ENCODE peak calls at places on chromosomes 12 and 14, in ten cellular contexts. One of them, this sample, is unnamed.

GRCh38 chr12:131093971-131094830 is 140.5 kb downstream of the ADGRD1 start:
- DNase-seq in cardiac muscle cell: no peak
- DNase-seq in H9: peak
- DNase-seq in lung: no peak
- DNase-seq in A549: no peak
- DNase-seq in CD8-positive, alpha-beta T cell: no peak
- DNase-seq in heart left ventricle: peak
- DNase-seq in right lobe of liver: no peak
- DNase-seq in effector memory CD4-positive, alpha-beta T cell: no peak
- DNase-seq in GM23338: no peak
- DNase-seq in this sample: no peak

GRCh38 chr12:68290126-68290525 is 36.7 kb upstream of the IL22 start:
- DNase-seq in cardiac muscle cell: no peak
- DNase-seq in H9: no peak
- DNase-seq in lung: no peak
- DNase-seq in A549: no peak
- DNase-seq in CD8-positive, alpha-beta T cell: no peak
- DNase-seq in heart left ventricle: no peak
- DNase-seq in right lobe of liver: no peak
- DNase-seq in effector memory CD4-positive, alpha-beta T cell: peak
- DNase-seq in GM23338: no peak
- DNase-seq in this sample: no peak

GRCh38 chr14:91154851-91155625 is 41.2 kb downstream of the DGLUCY start:
- DNase-seq in cardiac muscle cell: peak
- DNase-seq in H9: no peak
- DNase-seq in lung: peak
- DNase-seq in A549: peak
- DNase-seq in CD8-positive, alpha-beta T cell: no peak
- DNase-seq in heart left ventricle: no peak
- DNase-seq in right lobe of liver: no peak
- DNase-seq in effector memory CD4-positive, alpha-beta T cell: no peak
- DNase-seq in GM23338: no peak
- DNase-seq in this sample: no peak

GRCh38 chr12:60094436-60094835 is 498.6 kb downstream of the SLC16A7 start:
- DNase-seq in cardiac muscle cell: no peak
- DNase-seq in H9: no peak
- DNase-seq in lung: no peak
- DNase-seq in A549: no peak
- DNase-seq in CD8-positive, alpha-beta T cell: no peak
- DNase-seq in heart left ventricle: no peak
- DNase-seq in right lobe of liver: no peak
- DNase-seq in effector memory CD4-positive, alpha-beta T cell: no peak
- DNase-seq in GM23338: no peak
- DNase-seq in this sample: no peak

GRCh38 chr12:6961695-6962284 is 8.7 kb downstream of the PHB2 start:
- DNase-seq in cardiac muscle cell: peak
- DNase-seq in H9: peak
- DNase-seq in lung: peak
- DNase-seq in A549: peak
- DNase-seq in CD8-positive, alpha-beta T cell: no peak
- DNase-seq in heart left ventricle: peak
- DNase-seq in right lobe of liver: no peak
- DNase-seq in effector memory CD4-positive, alpha-beta T cell: no peak
- DNase-seq in GM23338: peak
- DNase-seq in this sample: no peak

GRCh38 chr12:14135996-14136395 is 154.6 kb upstream of the GRIN2B start:
- DNase-seq in cardiac muscle cell: no peak
- DNase-seq in H9: no peak
- DNase-seq in lung: no peak
- DNase-seq in A549: no peak
- DNase-seq in CD8-positive, alpha-beta T cell: no peak
- DNase-seq in heart left ventricle: no peak
- DNase-seq in right lobe of liver: no peak
- DNase-seq in effector memory CD4-positive, alpha-beta T cell: no peak
- DNase-seq in GM23338: no peak
- DNase-seq in this sample: no peak

GRCh38 chr14:36070056-36071043 is 106.2 kb downstream of the PTCSC3 start:
- DNase-seq in cardiac muscle cell: peak
- DNase-seq in H9: peak
- DNase-seq in lung: peak
- DNase-seq in A549: peak
- DNase-seq in CD8-positive, alpha-beta T cell: no peak
- DNase-seq in heart left ventricle: no peak
- DNase-seq in right lobe of liver: peak
- DNase-seq in effector memory CD4-positive, alpha-beta T cell: no peak
- DNase-seq in GM23338: peak
- DNase-seq in this sample: peak

GRCh38 chr12:128543971-128544370 is 277.0 kb downstream of the TMEM132C start:
- DNase-seq in cardiac muscle cell: no peak
- DNase-seq in H9: no peak
- DNase-seq in lung: no peak
- DNase-seq in A549: no peak
- DNase-seq in CD8-positive, alpha-beta T cell: no peak
- DNase-seq in heart left ventricle: no peak
- DNase-seq in right lobe of liver: no peak
- DNase-seq in effector memory CD4-positive, alpha-beta T cell: no peak
- DNase-seq in GM23338: no peak
- DNase-seq in this sample: no peak

GRCh38 chr12:132285991-132286681 is 43.3 kb downstream of the GALNT9 start:
- DNase-seq in cardiac muscle cell: peak
- DNase-seq in H9: peak
- DNase-seq in lung: peak
- DNase-seq in A549: peak
- DNase-seq in CD8-positive, alpha-beta T cell: no peak
- DNase-seq in heart left ventricle: peak
- DNase-seq in right lobe of liver: peak
- DNase-seq in effector memory CD4-positive, alpha-beta T cell: no peak
- DNase-seq in GM23338: peak
- DNase-seq in this sample: no peak

GRCh38 chr12:1806301-1807106 is 13.9 kb upstream of the LRTM2 start:
- DNase-seq in cardiac muscle cell: peak
- DNase-seq in H9: no peak
- DNase-seq in lung: no peak
- DNase-seq in A549: no peak
- DNase-seq in CD8-positive, alpha-beta T cell: no peak
- DNase-seq in heart left ventricle: no peak
- DNase-seq in right lobe of liver: peak
- DNase-seq in effector memory CD4-positive, alpha-beta T cell: no peak
- DNase-seq in GM23338: no peak
- DNase-seq in this sample: no peak

DNA sequence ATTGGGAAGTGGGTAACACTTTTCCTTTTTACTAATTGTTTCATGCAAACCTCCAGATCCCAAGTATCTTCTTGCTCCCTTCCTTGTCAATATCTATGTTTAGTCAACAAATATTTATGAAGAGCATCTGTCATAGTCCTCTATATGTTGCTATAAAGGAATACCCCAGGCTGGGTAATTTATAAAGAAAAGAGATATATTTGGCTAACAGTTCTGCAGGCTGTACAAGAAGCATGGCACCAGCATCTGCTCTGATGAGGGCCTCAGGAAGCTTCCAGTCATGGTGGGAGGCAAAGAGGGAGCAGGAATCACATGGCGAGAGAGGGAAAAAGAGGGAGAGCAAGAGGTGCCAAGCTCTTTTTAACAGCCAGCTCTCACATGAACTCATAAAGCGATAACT is 4.6 kb downstream of the KIF5A start:
- DNase-seq in cardiac muscle cell: no peak
- DNase-seq in H9: no peak
- DNase-seq in lung: no peak
- DNase-seq in A549: no peak
- DNase-seq in CD8-positive, alpha-beta T cell: no peak
- DNase-seq in heart left ventricle: no peak
- DNase-seq in right lobe of liver: no peak
- DNase-seq in effector memory CD4-positive, alpha-beta T cell: no peak
- DNase-seq in GM23338: no peak
- DNase-seq in this sample: no peak
- H3K27ac ChIP-seq in cardiac muscle cell: no peak
- H3K27ac ChIP-seq in H9: no peak
- H3K27ac ChIP-seq in lung: no peak
- H3K27ac ChIP-seq in A549: no peak
- H3K27ac ChIP-seq in CD8-positive, alpha-beta T cell: no peak
- H3K27ac ChIP-seq in heart left ventricle: no peak
- H3K27ac ChIP-seq in right lobe of liver: no peak
- H3K27ac ChIP-seq in effector memory CD4-positive, alpha-beta T cell: no peak
- H3K27ac ChIP-seq in GM23338: no peak
- H3K27ac ChIP-seq in this sample: no peak

DNA sequence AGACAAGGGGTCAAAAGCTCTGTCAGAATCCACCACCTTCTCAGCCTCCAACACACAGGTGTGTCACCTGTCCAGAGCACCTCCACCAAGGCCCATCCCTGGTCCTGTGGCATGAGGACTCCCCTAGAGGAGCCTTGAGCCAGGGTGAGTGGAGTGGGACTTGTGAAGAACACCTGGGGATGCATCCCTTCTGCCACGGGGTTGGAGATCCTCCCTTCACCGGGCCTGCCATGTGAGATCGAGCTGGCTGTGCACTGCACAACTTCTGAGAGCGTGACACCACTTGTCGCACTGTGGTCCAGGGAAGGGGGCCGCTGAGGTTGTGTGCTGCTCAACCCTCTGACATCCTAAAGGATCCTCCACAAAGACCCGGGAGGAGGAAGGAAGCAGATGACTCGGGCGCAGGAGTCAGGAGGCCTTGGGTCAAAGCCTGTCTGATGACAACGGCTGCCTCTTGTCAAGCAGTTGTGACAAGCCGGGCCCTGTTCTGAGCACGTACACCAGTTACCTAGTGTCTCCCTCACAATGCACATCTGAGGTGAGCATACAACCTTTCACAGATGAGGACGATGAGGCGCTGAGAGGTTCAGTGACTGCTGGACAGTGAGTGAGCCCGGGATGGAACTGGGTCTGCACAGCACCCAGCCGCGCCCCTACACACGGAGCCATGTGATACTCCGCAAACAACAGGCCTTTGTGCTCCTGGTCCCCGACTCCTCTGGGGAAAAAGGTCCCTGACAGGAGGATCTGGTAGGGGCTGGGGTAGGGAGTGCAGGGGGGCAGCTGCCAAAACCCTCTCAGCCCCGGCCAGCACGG is 35.6 kb downstream of the CHGA start:
- DNase-seq in cardiac muscle cell: no peak
- DNase-seq in H9: no peak
- DNase-seq in lung: no peak
- DNase-seq in A549: no peak
- DNase-seq in CD8-positive, alpha-beta T cell: no peak
- DNase-seq in heart left ventricle: no peak
- DNase-seq in right lobe of liver: no peak
- DNase-seq in effector memory CD4-positive, alpha-beta T cell: no peak
- DNase-seq in GM23338: no peak
- DNase-seq in this sample: no peak
- H3K27ac ChIP-seq in cardiac muscle cell: no peak
- H3K27ac ChIP-seq in H9: no peak
- H3K27ac ChIP-seq in lung: no peak
- H3K27ac ChIP-seq in A549: no peak
- H3K27ac ChIP-seq in CD8-positive, alpha-beta T cell: no peak
- H3K27ac ChIP-seq in heart left ventricle: peak
- H3K27ac ChIP-seq in right lobe of liver: no peak
- H3K27ac ChIP-seq in effector memory CD4-positive, alpha-beta T cell: no peak
- H3K27ac ChIP-seq in GM23338: no peak
- H3K27ac ChIP-seq in this sample: no peak

DNA sequence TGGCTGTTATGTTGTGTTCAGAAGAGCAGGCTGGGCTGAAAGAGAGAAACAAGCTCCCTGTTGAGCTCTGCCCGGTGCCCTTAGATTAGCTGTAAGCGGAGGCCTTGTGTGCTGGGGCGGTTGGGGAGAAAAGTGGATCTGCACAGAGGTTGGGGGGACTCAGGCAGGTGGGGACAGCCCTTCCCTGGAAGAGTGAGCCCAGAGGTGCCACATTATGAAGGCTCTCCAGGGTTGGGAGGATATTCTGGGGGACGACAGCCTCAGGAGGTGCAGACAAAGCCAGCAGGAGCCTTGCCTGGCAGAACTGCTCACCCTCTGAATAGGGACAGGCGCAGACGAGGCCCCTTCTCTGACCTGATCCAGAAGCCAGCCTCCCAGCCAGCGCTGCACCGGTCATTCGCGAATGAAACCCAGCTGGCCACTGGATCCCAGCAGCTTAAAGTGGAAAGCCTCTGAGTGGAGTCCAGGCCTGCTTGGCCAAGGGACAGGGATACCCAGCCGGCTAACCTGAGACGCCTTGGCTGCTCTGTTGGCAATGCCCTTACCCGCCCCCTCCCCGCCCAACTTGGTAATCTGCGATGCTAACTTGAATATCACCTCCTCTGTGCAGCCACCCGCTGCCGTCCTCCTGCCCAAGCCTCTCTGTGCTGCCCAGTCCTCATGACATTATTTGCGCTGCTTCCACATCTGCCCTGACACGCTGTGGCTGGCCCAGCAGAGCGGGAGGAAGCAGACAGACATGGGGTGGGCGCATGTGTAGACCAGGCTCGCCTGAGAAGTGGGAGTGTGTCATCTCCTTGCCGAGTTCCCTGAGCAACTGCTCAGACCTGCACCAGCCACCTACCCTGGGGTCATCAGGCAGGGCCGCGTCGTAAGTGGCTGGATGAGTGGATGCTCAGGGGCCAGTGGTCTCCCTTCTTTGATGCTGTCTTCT is 5.6 kb downstream of the HIP1R start:
- DNase-seq in cardiac muscle cell: no peak
- DNase-seq in H9: peak
- DNase-seq in lung: no peak
- DNase-seq in A549: no peak
- DNase-seq in CD8-positive, alpha-beta T cell: no peak
- DNase-seq in heart left ventricle: no peak
- DNase-seq in right lobe of liver: no peak
- DNase-seq in effector memory CD4-positive, alpha-beta T cell: no peak
- DNase-seq in GM23338: no peak
- DNase-seq in this sample: no peak
- H3K27ac ChIP-seq in cardiac muscle cell: no peak
- H3K27ac ChIP-seq in H9: no peak
- H3K27ac ChIP-seq in lung: peak
- H3K27ac ChIP-seq in A549: peak
- H3K27ac ChIP-seq in CD8-positive, alpha-beta T cell: no peak
- H3K27ac ChIP-seq in heart left ventricle: peak
- H3K27ac ChIP-seq in right lobe of liver: peak
- H3K27ac ChIP-seq in effector memory CD4-positive, alpha-beta T cell: no peak
- H3K27ac ChIP-seq in GM23338: no peak
- H3K27ac ChIP-seq in this sample: no peak

DNA sequence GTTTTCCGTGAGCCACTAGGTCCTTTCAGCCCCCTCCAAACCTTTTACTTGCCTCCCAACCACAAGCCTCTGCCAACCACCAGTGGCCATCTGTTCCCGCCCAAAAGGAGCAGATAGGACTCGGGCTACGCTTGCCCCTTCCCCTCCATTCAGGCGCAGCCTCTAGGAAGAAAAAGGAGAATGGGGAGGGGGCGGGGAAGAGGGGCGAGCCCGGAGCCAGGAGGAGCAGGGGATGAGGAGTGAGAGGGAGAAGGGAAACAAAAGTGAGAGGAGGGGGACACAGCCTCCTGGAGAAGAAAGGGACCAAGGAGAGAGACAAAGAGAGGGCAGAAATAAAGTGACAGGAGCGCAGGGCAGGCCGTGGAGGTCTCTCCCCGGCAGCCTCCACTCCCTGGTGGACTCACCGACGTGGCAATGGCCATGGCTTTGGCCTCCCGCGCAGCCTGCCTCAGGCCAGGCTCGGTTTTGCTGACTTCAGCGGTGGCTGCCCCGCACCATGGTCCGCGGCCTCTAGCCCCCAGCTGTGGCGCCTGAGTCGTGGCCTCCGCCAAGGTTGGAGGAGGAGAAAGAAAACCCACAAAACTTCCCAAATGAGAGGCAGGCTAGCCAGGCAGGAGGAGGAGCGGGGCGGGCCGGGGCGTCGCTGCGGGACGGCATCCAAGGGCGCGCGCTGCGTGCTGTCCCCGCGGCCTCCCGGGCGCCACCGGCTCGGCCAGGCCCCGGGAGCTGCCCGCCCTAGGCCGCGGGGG is at the start of gene EFS:
- DNase-seq in cardiac muscle cell: peak
- DNase-seq in H9: peak
- DNase-seq in lung: no peak
- DNase-seq in A549: no peak
- DNase-seq in CD8-positive, alpha-beta T cell: no peak
- DNase-seq in heart left ventricle: peak
- DNase-seq in right lobe of liver: no peak
- DNase-seq in effector memory CD4-positive, alpha-beta T cell: no peak
- DNase-seq in GM23338: peak
- DNase-seq in this sample: no peak
- H3K27ac ChIP-seq in cardiac muscle cell: peak
- H3K27ac ChIP-seq in H9: no peak
- H3K27ac ChIP-seq in lung: peak
- H3K27ac ChIP-seq in A549: no peak
- H3K27ac ChIP-seq in CD8-positive, alpha-beta T cell: no peak
- H3K27ac ChIP-seq in heart left ventricle: peak
- H3K27ac ChIP-seq in right lobe of liver: peak
- H3K27ac ChIP-seq in effector memory CD4-positive, alpha-beta T cell: no peak
- H3K27ac ChIP-seq in GM23338: peak
- H3K27ac ChIP-seq in this sample: no peak